ENCODE peak calls at places on chromosome 21, in six cellular contexts. Y is sigmoid colon, Q is Caco-2, U is neural progenitor cell, A is heart left ventricle, B is H9. Z is an unnamed sample. For H3K4me1 and H3K27me3, the result is how much of the 10 kb centered on the place peaks cover.

GRCh38 chr21:31938330-31939301 is 65.8 kb downstream of the HUNK start:
- DNase-seq in Y (no peak), A (no peak), B (no peak), U (no peak), Q (no peak), Z (no peak)

GRCh38 chr21:30434033-30434631 is 4.1 kb downstream of the KRTAP13-4 start:
- DNase-seq in B (peak), Q (peak), U (peak), A (no peak), Y (no peak), Z (no peak)

GRCh38 chr21:38249256-38249655 is 7.5 kb upstream of the KCNJ15 start:
- DNase-seq in U (no peak), Q (no peak), Y (no peak), A (no peak), B (no peak), Z (no peak)

GRCh38 chr21:38227401-38227800 is 29.4 kb upstream of the KCNJ15 start:
- DNase-seq in Q (no peak), Y (no peak), B (no peak), A (no peak), U (no peak), Z (no peak)

GRCh38 chr21:44279621-44280260 is 5.9 kb upstream of the AIRE start:
- DNase-seq in U (no peak), Q (no peak), B (no peak), A (no peak), Y (no peak), Z (no peak)

GRCh38 chr21:43467785-43468184 is 40.9 kb upstream of the SIK1 start:
- DNase-seq in B (no peak), U (no peak), Y (peak), A (peak), Q (no peak), Z (no peak)

GRCh38 chr21:25456672-25457071 is 150.6 kb downstream of the MRPL39 start:
- DNase-seq in Q (no peak), Y (no peak), U (no peak), A (no peak), B (no peak), Z (no peak)

GRCh38 chr21:38942617-38943245 is 137.0 kb downstream of the ETS2 start:
- DNase-seq in B (no peak), Y (no peak), A (no peak), Q (no peak), U (no peak), Z (no peak)

GRCh38 chr21:37848721-37849490 is 67.4 kb downstream of the KCNJ6 start:
- DNase-seq in A (no peak), U (no peak), B (no peak), Y (no peak), Q (no peak), Z (no peak)

GRCh38 chr21:31526040-31526439 is 133.5 kb upstream of the SOD1 start:
- DNase-seq in B (peak), U (no peak), A (no peak), Q (no peak), Y (no peak), Z (no peak)

GRCh38 chr21:28402616-28402989 is 590.1 kb downstream of the LTN1 start:
- DNase-seq in U (no peak), A (no peak), Y (no peak), B (no peak), Q (no peak), Z (no peak)

GRCh38 chr21:38758815-38759214 is 46.9 kb upstream of the ETS2 start:
- DNase-seq in Y (no peak), A (no peak), B (no peak), U (no peak), Q (no peak), Z (no peak)

GRCh38 chr21:31988492-31989285 is 115.9 kb downstream of the HUNK start:
- DNase-seq in B (no peak), U (no peak), Q (no peak), A (no peak), Y (no peak), Z (no peak)

GRCh38 chr21:26795866-26796329 is 49.3 kb downstream of the ADAMTS1 start:
- DNase-seq in U (peak), A (peak), Q (no peak), Y (peak), B (no peak), Z (peak)

GRCh38 chr21:26846036-26846931 is 1.1 kb upstream of the ADAMTS1 start:
- DNase-seq in B (peak), Q (no peak), Y (peak), U (peak), A (peak), Z (peak)

GRCh38 chr21:18274370-18274769 is 29.7 kb downstream of the CHODL start:
- DNase-seq in U (no peak), A (no peak), Y (no peak), Q (no peak), B (no peak), Z (no peak)
- H3K4me1 ChIP-seq in U (under half), A (under half), Y (under half), Q (under half), B (under half), Z (under half)

GRCh38 chr21:45923146-45923545 is 58.4 kb upstream of the COL6A1 start:
- DNase-seq in B (peak), Q (no peak), A (peak), U (peak), Y (peak), Z (peak)
- TF ChIP-seq CTCF in B (peak), Q (no peak), A (peak), U (peak), Y (peak), Z (peak)

DNA sequence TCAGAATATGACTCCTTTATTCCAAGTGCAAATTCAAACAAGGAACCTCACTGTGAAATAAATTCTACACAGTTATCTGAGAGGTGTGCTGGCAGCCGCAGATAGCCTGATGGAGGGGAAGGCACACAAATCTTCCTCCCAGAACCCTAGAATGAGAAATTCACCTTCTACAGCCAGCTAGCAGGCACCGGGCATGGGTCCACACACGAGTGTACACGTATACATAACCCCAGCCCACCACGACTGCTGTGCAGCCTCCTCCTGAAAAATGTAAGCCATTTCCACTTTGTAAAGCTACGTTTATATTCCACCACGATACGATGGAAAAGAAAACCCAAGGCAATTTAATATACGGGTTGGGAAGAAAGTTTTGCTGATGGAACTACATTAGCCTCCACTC is 1.8 kb downstream of the BTG3 start:
- DNase-seq in U (no peak), Q (no peak), A (no peak), Y (peak), B (no peak), Z (no peak)
- H3K27me3 ChIP-seq in U (under half), Q (under half), A (under half), Y (under half), B (under half), Z (under half)

GRCh38 chr21:42423685-42424084 is 20.0 kb downstream of the UBASH3A start:
- DNase-seq in A (no peak), Y (no peak), Q (no peak), U (no peak), B (no peak), Z (no peak)
- H3K4me1 ChIP-seq in A (under half), Y (under half), Q (under half), U (under half), B (under half), Z (under half)

DNA sequence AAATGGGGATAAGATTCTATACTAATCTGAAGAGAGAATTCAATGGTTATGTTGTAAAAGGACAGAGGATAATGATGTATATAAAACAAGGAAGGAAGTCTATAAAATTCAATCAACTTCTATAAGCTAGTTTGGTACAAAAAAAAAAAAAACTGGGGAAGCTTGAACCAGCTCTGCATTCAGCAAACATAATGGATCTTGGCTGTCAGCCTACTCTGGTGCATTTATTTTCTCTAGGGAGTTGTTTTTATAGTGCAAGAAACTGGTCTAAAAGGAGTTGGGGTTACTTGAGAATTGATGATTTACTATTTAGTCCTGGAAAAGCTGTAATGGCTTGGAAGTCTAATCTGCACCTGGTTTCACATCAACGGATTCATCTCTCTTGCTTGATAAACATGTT is 199.3 kb upstream of the NRIP1 start:
- DNase-seq in Y (no peak), B (no peak), Q (no peak), U (no peak), A (no peak), Z (no peak)
- TF ChIP-seq CTCF in Y (no peak), B (no peak), Q (no peak), U (no peak), A (no peak), Z (no peak)

DNA sequence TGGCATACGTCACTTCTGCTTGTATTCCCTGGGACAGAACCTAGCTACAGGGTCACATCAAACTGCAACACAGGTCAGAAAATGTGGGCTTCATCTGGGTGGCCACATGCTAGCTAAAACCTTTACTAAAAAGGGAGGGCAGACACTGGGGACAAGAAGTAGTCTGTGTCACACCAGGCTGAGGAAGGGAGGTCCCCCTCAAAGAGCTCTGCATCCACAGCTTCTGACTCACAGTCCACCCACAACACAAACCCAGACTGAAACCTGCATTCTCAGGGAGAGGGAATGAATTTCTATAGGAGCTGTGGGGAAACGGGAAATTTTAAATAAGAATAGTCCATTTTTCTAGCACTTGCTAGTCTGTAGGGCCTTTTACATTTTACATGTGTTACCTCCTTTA is 16.2 kb downstream of the OLIG2 start:
- DNase-seq in Y (no peak), U (no peak), B (no peak), Q (no peak), A (no peak), Z (no peak)
- H3K27me3 ChIP-seq in Y (under half), U (half or more), B (under half), Q (under half), A (half or more), Z (half or more)

DNA sequence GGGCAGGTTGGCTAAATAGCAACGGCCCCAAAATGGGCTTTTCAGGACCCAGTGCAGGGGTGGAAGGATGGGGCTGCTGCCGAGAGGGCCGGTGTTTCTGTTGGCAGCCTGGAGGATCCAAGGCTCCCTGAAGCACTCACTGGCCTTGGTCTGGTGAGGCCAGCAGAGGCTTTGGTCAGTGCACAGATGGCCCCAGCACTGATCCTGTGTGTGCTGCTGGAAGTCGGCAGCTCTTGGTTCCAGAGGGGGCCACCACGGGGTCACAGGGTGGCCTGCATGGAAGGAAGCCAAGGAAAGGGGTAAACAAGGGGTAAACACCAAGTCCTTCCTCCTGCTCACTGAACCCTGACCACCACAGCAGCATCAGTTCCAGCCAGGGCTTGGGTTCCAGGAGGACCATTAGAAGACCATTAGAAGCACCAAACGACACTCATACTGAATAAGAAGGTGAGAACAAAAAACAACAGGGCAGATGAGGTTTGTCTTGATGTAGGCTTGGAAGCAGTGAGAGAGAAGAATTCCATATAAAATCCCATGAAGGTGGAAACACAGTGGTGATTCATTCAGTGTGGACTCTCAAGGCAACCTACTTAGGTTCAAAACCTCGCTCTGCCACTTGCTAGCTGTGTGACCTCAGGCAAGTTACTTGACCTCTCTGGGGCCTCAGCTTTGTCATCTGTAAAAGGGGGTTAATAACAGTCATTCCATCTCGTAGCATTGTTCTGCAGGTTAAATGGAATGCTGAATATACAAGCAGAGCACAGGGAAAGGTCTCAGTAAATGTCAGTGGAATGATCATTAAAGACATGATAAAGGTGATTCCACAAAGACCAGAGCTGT is 184.5 kb downstream of the RUNX1 start:
- DNase-seq in U (no peak), B (no peak), A (no peak), Y (no peak), Q (no peak), Z (no peak)
- H3K4me1 ChIP-seq in U (under half), B (under half), A (under half), Y (under half), Q (under half), Z (under half)

GRCh38 chr21:23936991-23937390 is 1670.3 kb downstream of the MRPL39 start:
- DNase-seq in Y (no peak), A (no peak), B (no peak), Q (no peak), U (no peak), Z (no peak)

GRCh38 chr21:23939369-23940065 is 1667.8 kb downstream of the MRPL39 start:
- DNase-seq in A (no peak), Y (no peak), Q (no peak), B (no peak), U (no peak), Z (no peak)

GRCh38 chr21:23930565-23930964 is 1676.7 kb downstream of the MRPL39 start:
- DNase-seq in Y (no peak), Q (no peak), U (no peak), A (no peak), B (no peak), Z (no peak)

DNA sequence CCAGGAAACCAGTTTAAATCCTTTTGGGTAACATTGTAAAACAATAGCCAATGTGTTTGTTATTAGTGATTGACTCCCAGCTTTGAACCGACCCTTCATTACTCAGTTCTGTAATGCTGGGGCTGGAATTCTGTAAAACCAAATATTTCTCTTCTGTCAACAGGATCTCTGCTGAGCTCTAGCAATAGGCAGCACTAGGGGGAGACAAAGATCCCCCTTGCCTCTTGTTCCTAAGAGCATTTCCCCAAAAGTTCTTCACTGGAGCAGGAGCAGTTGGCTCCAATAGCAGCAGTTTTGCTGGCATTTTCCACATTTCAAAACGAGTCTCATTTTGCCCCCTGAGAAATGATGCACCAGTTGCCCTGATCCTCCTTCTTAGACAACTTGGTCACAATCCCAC is 1671.1 kb downstream of the MRPL39 start:
- DNase-seq in A (no peak), Q (no peak), B (no peak), U (peak), Y (no peak), Z (no peak)
- TF ChIP-seq CTCF in A (peak), Q (peak), B (peak), U (peak), Y (no peak), Z (peak)

Z was measured in heart right ventricle.